ENCODE peak calls at places on chromosome 6, in five cellular contexts. Z is NCI-H1092 treated with DMSO at 0.1 percent for 48 hours, Y is progenitor cell of endocrine pancreas, U is AG09309, S is cardiac septum. K is an unnamed sample.

GRCh38 chr6:149200282-149200936 is 117.1 kb upstream of the TAB2 start:
- DNase-seq in Z (no peak), Y (no peak), U (no peak), S (no peak), K (no peak)

GRCh38 chr6:86969573-86969972 is 32.2 kb downstream of the HTR1E start:
- DNase-seq in Z (no peak), Y (no peak), U (no peak), S (no peak), K (no peak)

GRCh38 chr6:145929037-145929633 is 35.0 kb downstream of the SHPRH start:
- DNase-seq in Z (peak), Y (no peak), U (peak), S (no peak), K (peak)

GRCh38 chr6:46888578-46888977 is 33.2 kb downstream of the ADGRF5 start:
- DNase-seq in Z (no peak), Y (no peak), U (no peak), S (no peak), K (no peak)

GRCh38 chr6:624979-625378 is 31.9 kb downstream of the HUS1B start:
- DNase-seq in Z (no peak), Y (no peak), U (no peak), S (no peak), K (no peak)

GRCh38 chr6:139433647-139434419 is 59.4 kb upstream of the CITED2 start:
- DNase-seq in Z (no peak), Y (no peak), U (no peak), S (no peak), K (no peak)

GRCh38 chr6:83258517-83258916 is 65.4 kb downstream of the RWDD2A start:
- DNase-seq in Z (no peak), Y (no peak), U (no peak), S (no peak), K (no peak)

GRCh38 chr6:91278416-91278815 is 691.5 kb upstream of the MAP3K7 start:
- DNase-seq in Z (no peak), Y (no peak), U (no peak), S (no peak), K (no peak)

GRCh38 chr6:69610073-69610472 is 186.7 kb downstream of the LMBRD1 start:
- DNase-seq in Z (no peak), Y (no peak), U (no peak), S (no peak), K (no peak)

GRCh38 chr6:113776998-113777397 is 80.1 kb upstream of the MARCKS start:
- DNase-seq in Z (no peak), Y (no peak), U (no peak), S (no peak), K (no peak)

GRCh38 chr6:110357696-110358535 is at the start of gene METTL24:
- DNase-seq in Z (no peak), Y (peak), U (no peak), S (no peak), K (no peak)

GRCh38 chr6:37495199-37495913 is 4.3 kb downstream of the CCDC167 start:
- DNase-seq in Z (peak), Y (no peak), U (no peak), S (no peak), K (no peak)

GRCh38 chr6:35611235-35611634 is 77.5 kb downstream of the FKBP5 start:
- DNase-seq in Z (no peak), Y (no peak), U (peak), S (no peak), K (no peak)

GRCh38 chr6:111952821-111953535 is 79.7 kb upstream of the FYN start:
- DNase-seq in Z (no peak), Y (no peak), U (no peak), S (no peak), K (no peak)

GRCh38 chr6:165245287-165245686 is 64.1 kb downstream of the C6orf118 start:
- DNase-seq in Z (peak), Y (no peak), U (peak), S (no peak), K (peak)

GRCh38 chr6:117072781-117073180 is 192.6 kb upstream of the VGLL2 start:
- DNase-seq in Z (no peak), Y (no peak), U (no peak), S (no peak), K (no peak)

GRCh38 chr6:119661078-119661477 is 311.5 kb upstream of the MAN1A1 start:
- DNase-seq in Z (no peak), Y (no peak), U (no peak), S (no peak), K (no peak)

GRCh38 chr6:163319609-163320366 is 94.7 kb upstream of the QKI start:
- DNase-seq in Z (no peak), Y (no peak), U (no peak), S (no peak), K (no peak)

GRCh38 chr6:26205625-26206574 is 118.7 kb downstream of the HFE start:
- DNase-seq in Z (peak), Y (no peak), U (no peak), S (no peak), K (peak)

GRCh38 chr6:152428126-152428525 is 209.0 kb downstream of the SYNE1 start:
- DNase-seq in Z (no peak), Y (no peak), U (no peak), S (no peak), K (no peak)

GRCh38 chr6:53326372-53327016 is 22.3 kb downstream of the ELOVL5 start:
- DNase-seq in Z (no peak), Y (no peak), U (peak), S (no peak), K (peak)

GRCh38 chr6:105882833-105883232 is 203.3 kb upstream of the PRDM1 start:
- DNase-seq in Z (no peak), Y (no peak), U (no peak), S (no peak), K (no peak)

GRCh38 chr6:118529756-118530155 is 18.3 kb upstream of the PLN start:
- DNase-seq in Z (no peak), Y (no peak), U (no peak), S (no peak), K (no peak)

GRCh38 chr6:168155193-168155592 is 76.2 kb upstream of the FRMD1 start:
- DNase-seq in Z (no peak), Y (no peak), U (no peak), S (no peak), K (no peak)

GRCh38 chr6:131183427-131184095 is 48.3 kb downstream of the AKAP7 start:
- DNase-seq in Z (no peak), Y (no peak), U (no peak), S (no peak), K (no peak)

K was measured in fibroblast of the conjunctiva.